ENCODE peak calls at places on chromosomes 4 and X, in five cellular contexts. T, M, Q, N and X are unnamed samples.

GRCh38 chr4:6263541-6264540 is 5.8 kb upstream of the WFS1 start:
- DNase-seq in T (no peak), M (no peak), Q (no peak), N (no peak), X (peak; percentile 61)

GRCh38 chr4:152590179-152591031 is 54.5 kb upstream of the FBXW7 start:
- DNase-seq in T (no peak), M (peak; percentile 69), Q (no peak), N (peak; percentile 60), X (peak; percentile 67)

GRCh38 chr4:146381263-146381872 is 140.4 kb downstream of the SLC10A7 start:
- DNase-seq in T (no peak), M (no peak), Q (no peak), N (no peak), X (no peak)

GRCh38 chrX:48520455-48520854 is 1.2 kb upstream of the EBP start:
- DNase-seq in T (no peak), M (no peak), Q (no peak), N (no peak), X (no peak)

GRCh38 chr4:169583563-169583962 is 28.8 kb downstream of the NEK1 start:
- DNase-seq in T (no peak), M (no peak), Q (no peak), N (no peak), X (no peak)

GRCh38 chr4:98939446-98939845 is 10.5 kb upstream of the EIF4E start:
- DNase-seq in T (no peak), M (no peak), Q (no peak), N (peak; percentile 7), X (no peak)

GRCh38 chrX:83508006-83508405 is at the start of gene POU3F4:
- DNase-seq in T (peak; percentile 29), M (peak; percentile 76), Q (no peak), N (no peak), X (peak; percentile 21)

GRCh38 chr4:81528200-81528599 is 56.5 kb upstream of the RASGEF1B start:
- DNase-seq in T (no peak), M (no peak), Q (no peak), N (no peak), X (peak; percentile 43)

GRCh38 chr4:1216869-1217294 is 32.0 kb downstream of the CTBP1 start:
- DNase-seq in T (no peak), M (no peak), Q (no peak), N (no peak), X (no peak)

GRCh38 chrX:1932231-1932630 is 317.4 kb downstream of the ASMT start:
- DNase-seq in T (no peak), M (no peak), Q (no peak), N (no peak), X (no peak)

GRCh38 chrX:63718010-63718694 is 66.9 kb downstream of the ARHGEF9 start:
- DNase-seq in T (no peak), M (no peak), Q (no peak), N (no peak), X (no peak)

GRCh38 chr4:102713096-102713495 is 47.7 kb downstream of the MANBA start:
- DNase-seq in T (no peak), M (no peak), Q (no peak), N (no peak), X (no peak)

GRCh38 chr4:74790652-74791051 is 3.7 kb downstream of the BTC start:
- DNase-seq in T (no peak), M (peak; percentile 74), Q (no peak), N (no peak), X (no peak)

GRCh38 chr4:5816851-5817375 is 76.0 kb downstream of the CRMP1 start:
- DNase-seq in T (no peak), M (peak; percentile 13), Q (no peak), N (no peak), X (no peak)

GRCh38 chr4:7694256-7694775 is 245.3 kb downstream of the AFAP1 start:
- DNase-seq in T (no peak), M (no peak), Q (no peak), N (no peak), X (no peak)

GRCh38 chr4:141347738-141348524 is 127.2 kb downstream of the ZNF330 start:
- DNase-seq in T (no peak), M (no peak), Q (no peak), N (no peak), X (peak; percentile 41)

GRCh38 chr4:119111296-119111695 is 24.3 kb upstream of the MYOZ2 start:
- DNase-seq in T (no peak), M (no peak), Q (no peak), N (no peak), X (no peak)

GRCh38 chr4:113849771-113850170 is 88.2 kb upstream of the CAMK2D start:
- DNase-seq in T (peak; percentile 14), M (no peak), Q (no peak), N (no peak), X (peak; percentile 17)

GRCh38 chr4:165208741-165209388 is 1.5 kb downstream of the KLHL2 start:
- DNase-seq in T (no peak), M (no peak), Q (no peak), N (no peak), X (peak; percentile 35)

GRCh38 chr4:88196523-88197185 is 38.2 kb upstream of the ABCG2 start:
- DNase-seq in T (no peak), M (no peak), Q (no peak), N (no peak), X (no peak)

GRCh38 chr4:119585771-119586170 is 42.8 kb downstream of the PDE5A start:
- DNase-seq in T (no peak), M (no peak), Q (no peak), N (no peak), X (peak; percentile 61)

GRCh38 chr4:173014113-173014558 is 154.5 kb upstream of the GALNT7 start:
- DNase-seq in T (no peak), M (no peak), Q (no peak), N (no peak), X (no peak)

GRCh38 chrX:10749113-10749512 is 128.7 kb upstream of the MID1 start:
- DNase-seq in T (no peak), M (no peak), Q (no peak), N (no peak), X (no peak)

DNA sequence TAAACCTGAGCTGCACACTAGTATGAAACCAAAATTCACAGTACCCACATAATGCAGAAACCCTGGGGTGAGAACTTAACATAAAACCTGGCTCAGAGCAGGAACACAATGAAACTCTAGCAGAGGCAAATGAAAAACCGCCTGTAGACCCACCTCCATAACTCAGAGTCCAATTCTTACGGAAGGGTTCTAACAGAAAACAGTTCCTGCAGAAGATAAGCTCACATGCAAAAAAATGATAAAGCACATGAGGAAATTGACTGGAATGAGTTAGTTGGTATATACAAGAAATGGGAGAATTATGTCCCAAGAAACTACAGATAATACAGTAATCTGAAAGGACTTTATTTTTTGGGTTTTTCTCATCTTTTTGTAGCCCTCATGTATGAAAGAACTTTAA is 14.7 kb downstream of the RTL9 start:
- DNase-seq in T (no peak), M (no peak), Q (no peak), N (no peak), X (no peak)
- TF ChIP-seq POLR2A in T (no peak), M (no peak), Q (no peak), N (no peak), X (no peak)

GRCh38 chr4:54225671-54226398 is 3.3 kb upstream of the PDGFRA start:
- DNase-seq in T (no peak), M (no peak), Q (no peak), N (no peak), X (no peak)

GRCh38 chr4:54224960-54225670 is 4.0 kb upstream of the PDGFRA start:
- DNase-seq in T (no peak), M (no peak), Q (no peak), N (no peak), X (no peak)

GRCh38 chr4:54228064-54228527 is 997 bp upstream of the PDGFRA start:
- DNase-seq in T (peak; percentile 64), M (peak; percentile 89), Q (no peak), N (peak; percentile 95), X (peak; percentile 70)

GRCh38 chr4:54227261-54228063 is 1.6 kb upstream of the PDGFRA start:
- DNase-seq in T (no peak), M (peak; percentile 72), Q (no peak), N (no peak), X (peak; percentile 35)

DNA sequence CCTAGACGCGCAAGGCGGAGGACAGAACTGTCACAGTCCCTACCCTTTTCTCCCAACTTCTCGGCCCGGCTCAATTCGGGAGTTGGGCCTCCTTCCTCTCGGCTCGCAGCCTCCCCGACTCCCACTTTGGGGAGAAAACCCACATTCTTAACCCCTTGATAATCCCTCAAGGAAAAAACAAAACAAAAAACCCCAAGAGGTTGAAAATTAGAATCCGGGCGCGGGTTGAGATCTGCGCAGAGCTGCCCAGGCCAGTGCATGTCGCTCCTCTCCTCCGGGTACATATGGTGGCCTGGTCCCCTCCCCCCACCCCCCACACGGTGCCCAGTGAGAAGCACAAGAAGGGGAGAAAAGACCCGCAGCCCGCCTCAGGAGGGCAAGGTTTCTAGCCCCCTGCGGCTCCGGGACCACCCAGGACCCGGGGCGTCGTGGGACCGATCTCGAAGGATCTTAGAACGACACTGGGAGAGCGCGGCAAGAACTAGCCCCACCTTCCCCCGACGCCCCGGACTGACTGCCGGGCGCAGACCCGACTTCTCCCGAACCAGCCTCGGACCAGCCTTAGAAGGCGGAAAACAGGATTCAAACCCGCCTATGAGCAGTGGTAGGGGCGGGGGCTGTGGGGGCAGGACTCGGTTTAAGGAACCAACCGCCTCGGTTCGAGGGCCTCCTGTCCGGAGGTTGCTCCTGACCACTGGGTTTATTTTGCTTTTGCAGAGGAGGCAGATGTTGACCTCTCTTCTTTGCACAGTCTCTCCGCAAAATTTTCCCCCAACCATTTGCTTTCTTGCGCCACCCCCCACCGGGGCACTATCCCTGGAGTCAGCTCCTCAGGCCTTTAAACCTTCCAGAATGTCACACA is 2.5 kb upstream of the PDGFRA start:
- DNase-seq in T (peak; percentile 31), M (peak; percentile 92), Q (no peak), N (no peak), X (no peak)
- H3K27me3 ChIP-seq in T (peaks cover 70% of the 10 kb centered on the region), M (peaks cover 88% of the 10 kb centered on the region), Q (peaks cover 24% of the 10 kb centered on the region), N (peaks cover 16% of the 10 kb centered on the region), X (peaks cover 43% of the 10 kb centered on the region)

DNA sequence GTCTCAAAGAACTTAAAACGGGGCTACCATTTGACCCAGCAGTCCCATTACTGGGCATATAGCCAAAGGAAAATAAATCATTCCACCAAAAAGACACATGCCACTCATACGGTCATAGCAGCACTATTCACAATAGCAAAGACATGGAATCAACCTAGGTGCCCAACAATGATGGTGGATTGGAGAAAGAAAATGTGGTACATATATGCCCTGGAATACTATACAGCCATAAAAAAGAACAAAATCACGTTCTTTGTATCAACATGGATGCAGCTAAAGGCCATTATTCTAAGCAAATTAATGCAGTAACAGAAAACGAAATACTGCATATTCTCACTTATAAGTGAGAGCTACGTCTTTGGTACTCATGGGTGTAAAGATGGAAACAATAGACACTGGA is 138.1 kb upstream of the NEIL3 start:
- DNase-seq in T (no peak), M (no peak), Q (no peak), N (no peak), X (no peak)
- H3K4me1 ChIP-seq in T (no peaks in the 10 kb centered on the region), M (no peaks in the 10 kb centered on the region), Q (no peaks in the 10 kb centered on the region), N (no peaks in the 10 kb centered on the region), X (no peaks in the 10 kb centered on the region)

DNA sequence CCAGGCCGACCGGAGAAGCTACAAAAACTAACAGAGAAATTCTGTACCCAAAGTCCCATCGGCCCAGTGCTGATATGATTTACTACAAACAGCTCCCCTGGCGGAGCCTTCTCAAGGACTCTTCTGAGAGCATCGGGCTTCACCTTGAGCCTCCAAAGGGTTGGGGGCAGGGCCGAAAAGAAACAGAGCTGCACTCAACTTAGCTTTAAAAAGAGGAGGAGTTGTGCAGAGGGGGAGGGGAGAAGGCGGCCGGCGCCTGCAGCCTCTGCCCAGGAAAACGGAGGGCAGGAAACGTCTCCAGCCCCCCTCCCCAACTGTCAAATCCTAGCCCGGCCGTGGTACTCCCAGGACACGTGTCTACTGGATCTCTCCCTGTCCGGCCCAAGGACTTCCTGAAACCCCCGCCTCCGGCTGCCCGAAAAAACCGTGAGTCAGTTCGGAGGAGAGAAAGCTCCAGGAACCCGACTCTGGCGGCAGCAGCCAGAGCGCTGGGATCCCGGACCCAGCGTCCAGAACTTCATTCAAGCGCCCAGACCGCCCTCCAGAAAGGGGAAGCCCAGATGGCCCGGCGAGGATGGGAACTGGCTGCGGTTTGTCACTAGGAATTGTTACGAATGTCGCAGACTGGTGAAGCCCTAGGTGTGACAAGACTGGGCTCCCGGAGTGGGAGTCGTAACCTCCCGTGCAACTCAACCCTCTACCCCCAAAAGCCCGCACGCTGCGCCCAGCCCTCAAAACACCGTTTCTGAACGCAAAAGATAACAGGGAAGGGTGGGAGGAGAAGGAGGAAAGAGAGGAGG is 1.0 kb downstream of the ADAMTS3 start:
- DNase-seq in T (peak; percentile 54), M (peak; percentile 87), Q (no peak), N (peak; percentile 92), X (peak; percentile 97)
- TF ChIP-seq POLR2A in T (peak; percentile 34), M (no peak), Q (no peak), N (no peak), X (no peak)